ENCODE peak calls at places on chromosomes 12 and 14, in six cellular contexts. P is Panc1; V is mucosa of descending colon; W is CD8-positive, alpha-beta T cell; C is cardiac muscle cell; T is heart left ventricle. O is an unnamed sample. For H3K9me3 and H3K36me3, the result is how much of the 10 kb centered on the place peaks cover.

GRCh38 chr12:51901121-51901812 is 6.0 kb upstream of the ACVRL1 start:
- DNase-seq in P (no peak), C (no peak), V (peak), T (no peak), W (no peak), O (no peak)

GRCh38 chr12:88400302-88400701 is 180.0 kb downstream of the KITLG start:
- DNase-seq in P (no peak), T (no peak), V (no peak), W (no peak), C (no peak), O (no peak)

GRCh38 chr14:82642425-82642824 is 1108.8 kb upstream of the SEL1L start:
- DNase-seq in V (peak), T (no peak), C (peak), W (no peak), P (no peak), O (no peak)

GRCh38 chr14:90871605-90872233 is 55.5 kb upstream of the TTC7B start:
- DNase-seq in C (peak), V (no peak), T (no peak), W (no peak), P (no peak), O (no peak)

GRCh38 chr14:90569606-90570462 is 173.0 kb downstream of the CALM1 start:
- DNase-seq in P (no peak), W (no peak), T (no peak), C (no peak), V (no peak), O (no peak)

GRCh38 chr12:130831876-130832405 is 7.1 kb downstream of the STX2 start:
- DNase-seq in C (no peak), T (no peak), W (no peak), V (no peak), P (no peak), O (no peak)

GRCh38 chr14:48384786-48385185 is 709.4 kb upstream of the MDGA2 start:
- DNase-seq in W (no peak), V (no peak), P (no peak), C (no peak), T (no peak), O (no peak)

GRCh38 chr12:113713156-113713555 is 241.5 kb upstream of the LHX5 start:
- DNase-seq in V (no peak), T (no peak), C (no peak), P (no peak), W (no peak), O (no peak)

GRCh38 chr12:11724888-11725310 is 75.4 kb downstream of the ETV6 start:
- DNase-seq in W (no peak), P (no peak), T (no peak), C (peak), V (no peak), O (no peak)

GRCh38 chr14:35949933-35950332 is 123.8 kb downstream of the BRMS1L start:
- DNase-seq in W (no peak), C (peak), V (no peak), P (no peak), T (no peak), O (no peak)

GRCh38 chr12:53636641-53637040 is 10.5 kb upstream of the ATF7 start:
- DNase-seq in P (no peak), W (no peak), V (no peak), C (no peak), T (no peak), O (no peak)

GRCh38 chr14:99242238-99242637 is 29.8 kb downstream of the BCL11B start:
- DNase-seq in W (no peak), V (no peak), T (no peak), C (no peak), P (no peak), O (no peak)

GRCh38 chr14:50943261-50943942 is 881 bp downstream of the PYGL start:
- DNase-seq in T (peak), C (peak), V (peak), P (no peak), W (no peak), O (peak)

GRCh38 chr12:46749322-46749721 is 76.5 kb downstream of the SLC38A4 start:
- DNase-seq in T (no peak), C (no peak), P (no peak), W (no peak), V (no peak), O (no peak)

GRCh38 chr14:94685681-94686485 is 73.7 kb downstream of the SERPINA3 start:
- DNase-seq in C (no peak), P (no peak), T (no peak), V (no peak), W (no peak), O (no peak)

GRCh38 chr12:50050410-50051280 is 6.8 kb upstream of the ASIC1 start:
- DNase-seq in W (no peak), T (peak), P (no peak), C (peak), V (no peak), O (peak)

GRCh38 chr14:56153271-56153670 is 35.1 kb downstream of the PELI2 start:
- DNase-seq in C (no peak), T (no peak), P (no peak), W (no peak), V (no peak), O (no peak)

GRCh38 chr14:55780156-55780946 is 200.3 kb downstream of the KTN1 start:
- DNase-seq in W (no peak), T (peak), P (no peak), V (no peak), C (peak), O (no peak)

DNA sequence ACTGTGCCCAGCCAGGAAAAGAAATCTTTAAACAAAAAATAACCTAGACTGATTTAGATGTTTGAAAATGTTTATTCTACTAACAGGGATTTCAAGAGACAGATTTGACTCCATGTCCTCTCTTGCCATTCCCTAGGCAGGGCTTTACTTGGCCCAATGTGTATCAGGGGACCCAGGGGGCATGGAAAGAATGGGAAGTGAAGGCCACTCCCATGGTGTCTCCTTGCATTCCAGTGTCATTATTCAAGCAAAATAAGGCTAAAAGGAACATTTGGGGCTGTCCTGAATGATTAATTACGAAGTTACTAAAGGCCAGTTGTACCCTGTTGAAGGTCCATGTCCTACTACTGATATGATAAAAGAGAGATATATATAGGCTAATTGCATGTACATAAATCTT is 151.9 kb upstream of the ATF7IP start:
- DNase-seq in V (no peak), C (no peak), T (no peak), W (no peak), P (no peak), O (no peak)
- H3K9me3 ChIP-seq in V (under half), C (under half), T (under half), W (under half), P (under half), O (under half)

DNA sequence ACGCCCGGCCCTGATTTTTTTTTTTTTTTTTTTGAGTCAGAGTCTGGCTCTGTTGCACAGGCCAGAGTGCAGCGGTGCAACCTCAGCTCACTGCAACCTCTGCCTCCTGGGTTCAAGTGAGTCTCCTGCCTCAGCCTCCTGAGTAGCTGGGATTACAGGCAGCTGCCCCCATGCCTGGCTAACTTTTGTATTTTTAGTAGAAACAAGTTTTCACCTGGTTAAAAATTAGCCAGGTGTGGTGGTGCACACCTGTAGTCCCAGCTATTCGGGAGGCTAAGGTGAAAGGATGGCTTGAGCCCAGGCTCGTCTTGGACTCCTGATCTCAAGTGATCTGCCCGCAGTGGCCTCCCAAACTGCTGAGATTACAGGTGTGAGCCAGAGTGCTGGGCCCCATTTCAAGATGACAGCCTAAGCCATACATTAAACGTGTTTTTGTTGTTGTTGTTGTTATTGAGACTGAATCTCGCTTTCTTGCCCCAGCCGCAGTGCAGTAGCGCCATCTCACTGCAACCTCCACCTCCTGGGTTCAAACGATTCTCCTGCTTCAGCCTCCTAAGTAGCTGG is 42.7 kb upstream of the EAPP start:
- DNase-seq in W (no peak), P (no peak), T (no peak), C (no peak), V (no peak), O (no peak)
- H3K36me3 ChIP-seq in W (under half), P (under half), T (half or more), C (under half), V (under half), O (under half)

DNA sequence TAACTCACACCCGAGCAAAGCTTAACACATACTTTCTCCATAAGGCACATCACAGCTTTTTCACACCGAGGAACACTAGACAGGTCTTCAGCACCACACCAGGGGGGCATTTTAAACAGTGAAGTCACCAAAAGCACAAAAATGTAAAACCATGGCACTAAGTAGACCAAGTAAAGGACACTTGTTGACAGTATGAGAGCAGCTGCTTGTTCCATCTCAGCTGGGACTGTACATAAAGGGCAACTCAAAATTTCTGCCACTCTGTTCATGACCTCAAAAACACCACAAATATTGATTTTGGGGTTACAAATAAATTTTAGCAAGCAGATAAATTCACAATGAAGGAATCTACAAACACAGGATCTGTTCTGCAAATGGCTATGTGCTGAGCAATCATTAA is 60.4 kb downstream of the ESR2 start:
- DNase-seq in T (no peak), W (no peak), V (no peak), C (no peak), P (no peak), O (no peak)
- H3K4me3 ChIP-seq in T (no peak), W (no peak), V (no peak), C (no peak), P (no peak), O (no peak)

GRCh38 chr12:38113991-38114390 is 202.6 kb upstream of the ALG10B start:
- DNase-seq in V (no peak), C (no peak), W (no peak), P (no peak), T (no peak), O (no peak)
- H3K9me3 ChIP-seq in V (under half), C (under half), W (under half), P (under half), T (under half), O (under half)

GRCh38 chr12:57528176-57528575 is 5.6 kb downstream of the MBD6 start:
- DNase-seq in C (no peak), T (no peak), V (no peak), W (no peak), P (no peak), O (no peak)
- H3K36me3 ChIP-seq in C (half or more), T (half or more), V (under half), W (under half), P (under half), O (under half)

GRCh38 chr12:57851552-57852186 is 5.1 kb upstream of the CTDSP2 start:
- DNase-seq in W (no peak), C (no peak), P (no peak), T (no peak), V (no peak), O (no peak)
- H3K4me3 ChIP-seq in W (no peak), C (no peak), P (no peak), T (no peak), V (no peak), O (peak)

GRCh38 chr14:32865827-32866376 is 72.8 kb upstream of the NPAS3 start:
- DNase-seq in P (no peak), V (peak), T (no peak), C (no peak), W (no peak), O (no peak)
- H3K9me3 ChIP-seq in P (under half), V (under half), T (under half), C (under half), W (under half), O (under half)

O was measured in gastrocnemius medialis.